ENCODE peak calls at places on chromosomes 7 and 10, in four cellular contexts. Z is pancreas, U is stomach, T is lung. M is an unnamed sample.

GRCh38 chr7:129940329-129940728 is 12.4 kb downstream of the UBE2H start:
- DNase-seq in Z (no peak), U (no peak), T (no peak), M (no peak)

GRCh38 chr7:149330914-149331567 is 69.0 kb downstream of the ZNF783 start:
- DNase-seq in Z (no peak), U (no peak), T (no peak), M (no peak)

GRCh38 chr10:31961675-31962074 is 33.0 kb upstream of the ARHGAP12 start:
- DNase-seq in Z (no peak), U (no peak), T (no peak), M (peak; percentile 56)

GRCh38 chr10:23157691-23158369 is 34.3 kb upstream of the PTF1A start:
- DNase-seq in Z (no peak), U (no peak), T (no peak), M (no peak)

GRCh38 chr7:157228864-157229422 is 90.2 kb downstream of the UBE3C start:
- DNase-seq in Z (no peak), U (no peak), T (no peak), M (no peak)

GRCh38 chr10:12097791-12098190 is 29.0 kb downstream of the DHTKD1 start:
- DNase-seq in Z (no peak), U (no peak), T (no peak), M (no peak)

GRCh38 chr7:44461387-44461786 is 29.1 kb downstream of the NUDCD3 start:
- DNase-seq in Z (no peak), U (no peak), T (no peak), M (peak; percentile 30)

GRCh38 chr7:42134276-42134871 is 102.6 kb downstream of the GLI3 start:
- DNase-seq in Z (no peak), U (no peak), T (no peak), M (no peak)

GRCh38 chr7:155163696-155164095 is 93.6 kb downstream of the HTR5A start:
- DNase-seq in Z (no peak), U (peak; percentile 44), T (no peak), M (no peak)

GRCh38 chr7:94763268-94763667 is 107.3 kb upstream of the SGCE start:
- DNase-seq in Z (no peak), U (no peak), T (no peak), M (no peak)

GRCh38 chr7:26630361-26630760 is 234.0 kb downstream of the SKAP2 start:
- DNase-seq in Z (no peak), U (no peak), T (no peak), M (no peak)

GRCh38 chr10:130339911-130340310 is 203.7 kb downstream of the GLRX3 start:
- DNase-seq in Z (no peak), U (no peak), T (no peak), M (no peak)

GRCh38 chr7:78265486-78265885 is 466.9 kb downstream of the PHTF2 start:
- DNase-seq in Z (no peak), U (no peak), T (no peak), M (no peak)

GRCh38 chr10:110052911-110053310 is 45.1 kb downstream of the ADD3 start:
- DNase-seq in Z (no peak), U (no peak), T (no peak), M (no peak)

GRCh38 chr7:65722361-65722792 is 150.5 kb upstream of the VKORC1L1 start:
- DNase-seq in Z (peak; percentile 68), U (peak; percentile 77), T (peak; percentile 69), M (no peak)

GRCh38 chr7:106681815-106682495 is 21.0 kb upstream of the CCDC71L start:
- DNase-seq in Z (no peak), U (no peak), T (no peak), M (peak; percentile 76)

GRCh38 chr7:137890449-137890916 is 43.7 kb upstream of the DGKI start:
- DNase-seq in Z (no peak), U (no peak), T (no peak), M (no peak)

GRCh38 chr10:1736180-1736971 is 949 bp downstream of the ADARB2 start:
- DNase-seq in Z (no peak), U (no peak), T (no peak), M (no peak)

GRCh38 chr10:121516071-121516470 is 82.2 kb downstream of the FGFR2 start:
- DNase-seq in Z (no peak), U (no peak), T (no peak), M (no peak)

GRCh38 chr10:119278126-119278701 is 70.8 kb downstream of the GRK5 start:
- DNase-seq in Z (no peak), U (no peak), T (no peak), M (no peak)

GRCh38 chr10:100904903-100905302 is 7.9 kb upstream of the SLF2 start:
- DNase-seq in Z (no peak), U (no peak), T (no peak), M (no peak)

GRCh38 chr7:55558962-55559920 is 13.1 kb downstream of the VOPP1 start:
- DNase-seq in Z (no peak), U (no peak), T (no peak), M (no peak)

GRCh38 chr10:26269754-26270153 is 53.2 kb downstream of the GAD2 start:
- DNase-seq in Z (no peak), U (no peak), T (no peak), M (no peak)

GRCh38 chr7:117061751-117062150 is 108.5 kb downstream of the ST7 start:
- DNase-seq in Z (no peak), U (no peak), T (no peak), M (no peak)

GRCh38 chr10:29834990-29835569 is 200.3 kb upstream of the SVIL start:
- DNase-seq in Z (no peak), U (no peak), T (no peak), M (peak; percentile 16)

GRCh38 chr10:62073429-62073828 is 171.9 kb downstream of the ARID5B start:
- DNase-seq in Z (no peak), U (no peak), T (no peak), M (no peak)

GRCh38 chr7:112143567-112143966 is 62.6 kb downstream of the DOCK4 start:
- DNase-seq in Z (no peak), U (no peak), T (no peak), M (no peak)

GRCh38 chr7:148962823-148963582 is 65.3 kb downstream of the PDIA4 start:
- DNase-seq in Z (peak; percentile 50), U (peak; percentile 61), T (peak; percentile 54), M (no peak)

GRCh38 chr7:48376263-48376662 is 205.0 kb downstream of the ABCA13 start:
- DNase-seq in Z (no peak), U (no peak), T (no peak), M (no peak)

GRCh38 chr10:48496831-48497792 is 107.8 kb downstream of the ARHGAP22 start:
- DNase-seq in Z (no peak), U (peak; percentile 13), T (no peak), M (peak; percentile 37)

GRCh38 chr10:122290833-122291532 is 19.9 kb downstream of the BTBD16 start:
- DNase-seq in Z (no peak), U (peak; percentile 19), T (no peak), M (no peak)

GRCh38 chr7:48299580-48300169 is 128.4 kb downstream of the ABCA13 start:
- DNase-seq in Z (no peak), U (no peak), T (peak; percentile 47), M (no peak)

GRCh38 chr7:55786901-55787300 is 75.7 kb downstream of the SEPTIN14 start:
- DNase-seq in Z (no peak), U (no peak), T (no peak), M (no peak)

GRCh38 chr7:113945018-113945938 is 26.5 kb upstream of the PPP1R3A start:
- DNase-seq in Z (no peak), U (no peak), T (no peak), M (no peak)

GRCh38 chr10:86657396-86658011 is 3.2 kb downstream of the OPN4 start:
- DNase-seq in Z (no peak), U (no peak), T (no peak), M (no peak)

GRCh38 chr7:37448637-37449331 is at the start of gene ELMO1:
- DNase-seq in Z (peak; percentile 13), U (peak; percentile 63), T (peak; percentile 76), M (no peak)

GRCh38 chr7:145082366-145083240 is 246.8 kb upstream of the TPK1 start:
- DNase-seq in Z (no peak), U (no peak), T (no peak), M (no peak)

GRCh38 chr10:97000487-97001182 is 168.5 kb downstream of the LCOR start:
- DNase-seq in Z (no peak), U (no peak), T (no peak), M (no peak)
- TF ChIP-seq CTCF in Z (no peak), U (no peak), T (no peak), M (no peak)

GRCh38 chr10:77629775-77630565 is 7.6 kb downstream of the KCNMA1 start:
- DNase-seq in Z (no peak), U (no peak), T (no peak), M (no peak)
- H3K4me3 ChIP-seq in Z (no peak overlapping the region), U (no peak overlapping the region), T (no peak overlapping the region), M (no peak overlapping the region)

GRCh38 chr10:6457376-6457775 is 122.7 kb downstream of the PRKCQ start:
- DNase-seq in Z (no peak), U (no peak), T (no peak), M (no peak)
- H3K36me3 ChIP-seq in Z (no peaks in the 10 kb centered on the region), U (no peaks in the 10 kb centered on the region), T (no peaks in the 10 kb centered on the region), M (no peaks in the 10 kb centered on the region)

GRCh38 chr7:49483142-49483541 is 290.3 kb upstream of the VWC2 start:
- DNase-seq in Z (no peak), U (no peak), T (no peak), M (no peak)
- TF ChIP-seq CTCF in Z (no peak), U (no peak), T (no peak), M (no peak)

GRCh38 chr7:19773361-19773760 is at the start of gene TMEM196:
- DNase-seq in Z (no peak), U (no peak), T (no peak), M (no peak)
- H3K4me3 ChIP-seq in Z (peak within 1 kb of the TSS; percentile 13), U (peak within 1 kb of the TSS; percentile 19), T (no peak within 1 kb of the TSS), M (no peak within 1 kb of the TSS)

GRCh38 chr7:128321044-128321422 is 22.7 kb downstream of the RBM28 start:
- DNase-seq in Z (no peak), U (no peak), T (no peak), M (no peak)

GRCh38 chr7:128323489-128324362 is 20.0 kb downstream of the RBM28 start:
- DNase-seq in Z (no peak), U (no peak), T (no peak), M (no peak)

GRCh38 chr7:128324363-128324680 is 19.4 kb downstream of the RBM28 start:
- DNase-seq in Z (no peak), U (no peak), T (no peak), M (no peak)

GRCh38 chr7:128318696-128319095 is 25.0 kb downstream of the RBM28 start:
- DNase-seq in Z (no peak), U (no peak), T (no peak), M (no peak)

GRCh38 chr7:128322040-128322643 is 21.6 kb downstream of the RBM28 start:
- DNase-seq in Z (no peak), U (no peak), T (no peak), M (no peak)
- H3K36me3 ChIP-seq in Z (peaks cover 3% of the 10 kb centered on the region), U (peaks cover 98% of the 10 kb centered on the region), T (peaks cover 63% of the 10 kb centered on the region), M (peaks cover 9% of the 10 kb centered on the region)